ENCODE peak calls at places on chromosomes 4 and X, in ten cellular contexts. V is mesendoderm; H is mesenchymal stem cell; E is NCI-H1105; L is stimulated activated CD8-positive, alpha-beta memory T cell treated with anti-CD3 and anti-CD28 coated beads, Interleukin-2, amount 100 ng/mL, for 48 hours; B is Ammon's horn; Y is effector memory CD8-positive, alpha-beta T cell; D is stimulated activated naive CD4-positive, alpha-beta T cell; Q is kidney tubule cell; W is AG08395. J is an unnamed sample.

GRCh38 chr4:147334478-147334877 is 146.4 kb upstream of the EDNRA start:
- DNase-seq in V (no peak), H (peak; percentile 80), E (no peak), L (no peak), B (no peak), Y (no peak), D (no peak), Q (no peak), W (no peak), J (no peak)

GRCh38 chr4:65508169-65508568 is 162.1 kb downstream of the EPHA5 start:
- DNase-seq in V (no peak), H (peak; percentile 60), E (no peak), L (no peak), B (no peak), Y (no peak), D (no peak), Q (peak; percentile 61), W (peak; percentile 5), J (no peak)

GRCh38 chrX:2401201-2401589 is 99.6 kb downstream of the DHRSX start:
- DNase-seq in V (no peak), H (no peak), E (no peak), L (no peak), B (no peak), Y (no peak), D (no peak), Q (peak; percentile 25), W (peak; percentile 20), J (no peak)

GRCh38 chr4:120694973-120695372 is 227.6 kb downstream of the PRDM5 start:
- DNase-seq in V (no peak), H (peak; percentile 88), E (no peak), L (no peak), B (no peak), Y (no peak), D (no peak), Q (peak; percentile 85), W (peak; percentile 5), J (no peak)

GRCh38 chr4:15918484-15919129 is 19.9 kb downstream of the FGFBP1 start:
- DNase-seq in V (no peak), H (no peak), E (no peak), L (no peak), B (no peak), Y (no peak), D (no peak), Q (peak; percentile 76), W (no peak), J (no peak)

GRCh38 chr4:141133146-141134006 is at the start of gene RNF150:
- DNase-seq in V (peak; percentile 96), H (peak; percentile 93), E (peak; percentile 81), L (peak; percentile 34), B (peak; percentile 91), Y (no peak), D (no peak), Q (peak; percentile 84), W (peak; percentile 80), J (peak; percentile 83)

GRCh38 chrX:134603806-134604700 is 54.2 kb downstream of the PLAC1 start:
- DNase-seq in V (peak; percentile 78), H (peak; percentile 60), E (no peak), L (no peak), B (no peak), Y (no peak), D (no peak), Q (peak; percentile 82), W (peak; percentile 92), J (peak; percentile 31)

GRCh38 chr4:164383187-164384181 is 370.4 kb upstream of the SMIM31 start:
- DNase-seq in V (peak; percentile 62), H (peak; percentile 3), E (peak; percentile 14), L (no peak), B (peak; percentile 96), Y (no peak), D (no peak), Q (peak; percentile 43), W (no peak), J (peak; percentile 19)

GRCh38 chr4:40329805-40330204 is 5.3 kb upstream of the CHRNA9 start:
- DNase-seq in V (no peak), H (no peak), E (no peak), L (no peak), B (no peak), Y (no peak), D (no peak), Q (no peak), W (no peak), J (no peak)

GRCh38 chr4:158914178-158914577 is 145.4 kb downstream of the FNIP2 start:
- DNase-seq in V (no peak), H (peak; percentile 60), E (no peak), L (no peak), B (peak; percentile 31), Y (no peak), D (no peak), Q (peak; percentile 68), W (peak; percentile 88), J (no peak)

GRCh38 chr4:183342541-183343533 is 20.6 kb upstream of the CLDN24 start:
- DNase-seq in V (no peak), H (no peak), E (no peak), L (no peak), B (no peak), Y (no peak), D (no peak), Q (no peak), W (peak; percentile 27), J (no peak)